ENCODE peak calls at places on chromosome 19, in eight cellular contexts. S is transverse colon, P is H1, K is SK-N-SH, U is HL-60, J is vagina, A is GM23338, Q is stomach. L is an unnamed sample.

GRCh38 chr19:32343550-32344262 is 1.7 kb upstream of the ZNF507 start:
- DNase-seq in S (no peak), P (no peak), K (no peak), U (no peak), J (no peak), A (no peak), Q (no peak), L (no peak)

GRCh38 chr19:42396248-42396541 is 6.1 kb upstream of the CNFN start:
- DNase-seq in S (no peak), P (no peak), K (peak; percentile 79), U (peak; percentile 92), J (no peak), A (peak; percentile 74), Q (no peak), L (no peak)

GRCh38 chr19:33819875-33820781 is 23.5 kb downstream of the KCTD15 start:
- DNase-seq in S (peak; percentile 82), P (peak; percentile 89), K (peak; percentile 36), U (peak; percentile 92), J (peak; percentile 91), A (peak; percentile 84), Q (peak; percentile 88), L (peak; percentile 88)

GRCh38 chr19:50300814-50301606 is 28.2 kb downstream of the KCNC3 start:
- DNase-seq in S (no peak), P (no peak), K (no peak), U (no peak), J (no peak), A (no peak), Q (no peak), L (no peak)

GRCh38 chr19:43767316-43767715 is 12.6 kb upstream of the SMG9 start:
- DNase-seq in S (no peak), P (no peak), K (no peak), U (no peak), J (no peak), A (no peak), Q (no peak), L (no peak)

GRCh38 chr19:52307275-52307674 is 10.3 kb downstream of the ZNF480 start:
- DNase-seq in S (no peak), P (peak; percentile 53), K (no peak), U (peak; percentile 28), J (no peak), A (peak; percentile 58), Q (no peak), L (no peak)

GRCh38 chr19:19742773-19743172 is 9.9 kb upstream of the ZNF14 start:
- DNase-seq in S (no peak), P (no peak), K (peak; percentile 5), U (no peak), J (no peak), A (no peak), Q (no peak), L (no peak)

GRCh38 chr19:4130635-4131438 is 6.9 kb upstream of the MAP2K2 start:
- DNase-seq in S (peak; percentile 39), P (no peak), K (no peak), U (no peak), J (no peak), A (no peak), Q (no peak), L (no peak)

GRCh38 chr19:11405846-11406643 is 13.1 kb downstream of the RGL3 start:
- DNase-seq in S (no peak), P (peak; percentile 87), K (peak; percentile 20), U (no peak), J (no peak), A (peak; percentile 89), Q (no peak), L (no peak)

GRCh38 chr19:1747285-1748114 is 5.8 kb upstream of the ONECUT3 start:
- DNase-seq in S (no peak), P (no peak), K (no peak), U (no peak), J (no peak), A (peak; percentile 89), Q (peak; percentile 73), L (no peak)

GRCh38 chr19:2624537-2625091 is 77.9 kb downstream of the GNG7 start:
- DNase-seq in S (no peak), P (peak; percentile 71), K (peak; percentile 53), U (no peak), J (no peak), A (peak; percentile 67), Q (peak; percentile 75), L (peak; percentile 60)

GRCh38 chr19:58397533-58398037 is 2.1 kb downstream of the RNF225 start:
- DNase-seq in S (no peak), P (no peak), K (no peak), U (no peak), J (no peak), A (no peak), Q (no peak), L (peak; percentile 42)

GRCh38 chr19:32022946-32023832 is 322.2 kb upstream of the ZNF507 start:
- DNase-seq in S (no peak), P (no peak), K (peak; percentile 62), U (no peak), J (peak; percentile 77), A (peak; percentile 26), Q (no peak), L (no peak)

GRCh38 chr19:1086618-1087017 is 8.6 kb downstream of the POLR2E start:
- DNase-seq in S (no peak), P (no peak), K (no peak), U (no peak), J (no peak), A (no peak), Q (no peak), L (no peak)

DNA sequence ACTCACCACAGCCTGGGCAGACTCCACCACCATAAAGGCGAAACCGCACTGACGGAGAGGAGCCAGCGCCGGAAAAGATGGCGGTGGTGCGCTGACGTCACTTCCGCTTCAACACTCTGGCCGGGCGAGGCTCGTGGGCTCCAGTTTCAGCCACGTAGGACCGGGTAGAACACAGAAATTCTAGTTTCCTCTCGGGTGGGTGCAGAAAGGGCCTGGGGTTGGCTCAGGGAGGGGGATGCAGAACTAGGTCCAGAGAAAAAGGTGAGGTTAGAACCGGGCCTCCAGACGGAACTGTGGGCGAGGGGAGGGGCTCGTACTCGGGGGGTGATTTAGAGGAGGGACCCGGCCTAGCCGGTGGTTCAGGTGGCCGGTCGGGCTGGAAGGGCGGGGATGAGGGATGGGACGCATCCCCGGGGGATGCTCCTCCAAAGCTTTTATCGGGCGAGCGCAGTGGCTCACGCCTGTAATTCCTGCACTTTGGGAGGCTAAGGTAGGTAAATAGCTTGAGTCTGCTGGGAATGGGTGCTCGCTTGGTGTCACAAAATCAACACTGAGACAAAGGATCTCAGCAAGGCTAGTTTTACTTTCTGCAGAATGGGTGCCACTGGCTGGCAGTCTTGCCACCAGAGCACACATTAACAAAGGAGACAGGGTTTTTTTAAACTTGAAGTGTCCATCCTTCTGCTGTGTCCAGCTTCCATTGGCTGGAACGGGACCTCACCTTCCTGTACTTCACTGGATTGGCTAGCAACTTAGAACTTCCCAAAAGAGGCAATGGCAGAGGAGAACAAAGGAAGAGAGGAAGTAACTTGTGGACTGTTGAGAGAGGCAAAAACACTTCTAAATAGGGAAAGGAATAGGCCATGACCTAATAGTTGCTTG is at the start of gene ZNF561:
- DNase-seq in S (peak; percentile 90), P (peak; percentile 88), K (peak; percentile 86), U (peak; percentile 75), J (peak; percentile 88), A (peak; percentile 94), Q (peak; percentile 84), L (peak; percentile 90)
- TF ChIP-seq POLR2AphosphoS5 in S (peak; percentile 34), P (peak; percentile 95), K (peak; percentile 76), U (peak; percentile 83), J (peak; percentile 83), A (peak; percentile 69), Q (peak; percentile 63), L (peak; percentile 68)

DNA sequence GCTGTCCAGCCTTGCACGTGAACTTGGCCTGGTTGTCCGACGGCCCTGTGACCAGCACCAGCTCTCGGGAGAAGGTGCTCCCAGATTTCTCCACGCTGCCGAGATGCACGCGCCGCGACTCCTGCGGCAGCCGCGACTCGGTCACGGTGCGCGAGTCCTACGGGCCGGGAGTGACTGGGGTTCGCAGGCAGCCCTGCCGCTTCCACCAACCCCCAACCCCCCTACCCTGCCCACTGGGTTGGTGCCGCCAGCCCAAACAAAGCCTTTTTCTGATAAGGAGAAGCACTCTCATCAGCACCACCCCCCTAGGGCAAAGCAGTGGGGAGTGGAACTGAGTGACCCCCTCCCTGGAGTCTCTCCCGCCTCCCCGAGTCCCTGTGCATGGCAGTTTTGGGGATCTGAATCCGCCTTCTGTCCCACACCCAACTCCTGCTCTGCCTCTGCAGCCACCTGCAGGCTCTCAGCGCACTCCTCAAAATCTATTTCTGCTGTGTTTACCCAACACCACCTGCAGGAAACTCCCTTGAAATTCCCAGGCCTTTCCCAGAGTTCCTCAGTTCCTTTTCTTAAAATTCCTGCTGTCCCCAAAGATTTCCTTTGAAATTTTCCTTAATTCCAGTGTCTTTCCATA is 6.2 kb downstream of the NPHS1 start:
- DNase-seq in S (no peak), P (peak; percentile 61), K (no peak), U (no peak), J (no peak), A (peak; percentile 87), Q (no peak), L (no peak)
- TF ChIP-seq CTCF in S (no peak), P (peak; percentile 31), K (no peak), U (no peak), J (no peak), A (no peak), Q (no peak), L (no peak)

GRCh38 chr19:56971230-56971629 is 130.7 kb upstream of the PEG3 start:
- DNase-seq in S (no peak), P (no peak), K (no peak), U (no peak), J (no peak), A (no peak), Q (no peak), L (no peak)
- H3K27ac ChIP-seq in S (no peak overlapping the region), P (no peak overlapping the region), K (no peak overlapping the region), U (no peak overlapping the region), J (no peak overlapping the region), A (no peak overlapping the region), Q (no peak overlapping the region), L (no peak overlapping the region)

DNA sequence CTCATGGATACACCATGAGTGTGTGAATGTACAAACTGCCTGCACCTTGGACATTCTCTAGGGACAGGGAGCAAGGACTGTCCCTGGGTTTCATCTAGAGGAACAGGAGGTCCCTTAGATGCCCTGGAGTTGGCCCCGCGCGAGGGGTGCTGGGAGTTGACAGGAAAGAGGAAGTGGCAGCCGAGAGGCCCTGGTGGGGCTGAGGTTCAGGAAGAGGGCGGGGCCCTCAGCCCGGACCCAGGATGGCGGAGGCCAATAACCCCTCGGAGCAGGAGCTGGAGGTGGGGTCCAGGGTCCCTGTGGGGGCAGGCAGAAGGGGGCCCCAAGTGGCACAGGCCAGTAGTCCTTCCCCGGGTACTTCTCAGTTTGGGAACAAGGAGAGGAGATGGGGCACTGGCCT is 6.9 kb downstream of the PKN1 start:
- DNase-seq in S (peak; percentile 79), P (no peak), K (no peak), U (peak; percentile 90), J (no peak), A (peak; percentile 35), Q (peak; percentile 72), L (peak; percentile 78)
- TF ChIP-seq POLR2AphosphoS5 in S (no peak), P (no peak), K (no peak), U (no peak), J (peak; percentile 29), A (no peak), Q (peak; percentile 35), L (no peak)

DNA sequence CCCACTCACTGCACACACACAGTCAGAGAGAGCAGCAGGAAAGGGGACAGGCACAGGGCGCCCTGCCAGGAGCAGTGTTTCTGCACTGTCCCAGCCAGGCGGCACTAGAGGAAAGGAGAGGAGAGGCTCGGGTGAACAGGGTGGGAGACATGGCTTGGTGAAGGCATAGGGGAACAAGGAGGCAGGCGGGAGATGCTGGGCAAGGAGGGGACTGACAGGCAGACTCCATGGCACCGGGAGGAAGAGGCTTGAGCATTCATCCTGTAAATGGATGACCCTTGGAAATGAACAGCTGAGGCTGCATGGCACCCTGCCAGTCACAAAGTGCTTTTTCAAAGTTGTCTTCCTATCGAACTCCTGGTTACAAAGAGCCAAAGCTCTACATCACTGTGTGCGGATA is 22.5 kb downstream of the MED26 start:
- DNase-seq in S (no peak), P (no peak), K (peak; percentile 38), U (no peak), J (no peak), A (no peak), Q (no peak), L (peak; percentile 78)
- TF ChIP-seq CTCF in S (no peak), P (no peak), K (no peak), U (no peak), J (no peak), A (no peak), Q (no peak), L (no peak)